ENCODE peak calls at places on chromosome 2, in five cellular contexts. X is GM23338; R is CD8-positive, alpha-beta T cell; Z is fibroblast of lung; C is Peyer's patch. M is an unnamed sample. For H3K36me3, the result is how much of the 10 kb centered on the place peaks cover.

GRCh38 chr2:23402205-23402740 is 17.3 kb downstream of the KLHL29 start:
- DNase-seq in X (no peak), Z (no peak), C (no peak), R (no peak), M (no peak)

GRCh38 chr2:84846041-84846663 is 34.7 kb downstream of the TRABD2A start:
- DNase-seq in Z (peak), X (no peak), R (peak), C (peak), M (no peak)

GRCh38 chr2:133568172-133568571 is at the start of gene NCKAP5:
- DNase-seq in X (peak), R (no peak), C (no peak), Z (peak), M (no peak)

GRCh38 chr2:212858496-212858895 is 292.9 kb downstream of the IKZF2 start:
- DNase-seq in R (no peak), Z (peak), C (no peak), X (no peak), M (no peak)

GRCh38 chr2:240231838-240232244 is 91.4 kb upstream of the OTOS start:
- DNase-seq in X (no peak), C (no peak), Z (no peak), R (peak), M (no peak)

GRCh38 chr2:1231664-1232063 is 181.6 kb upstream of the TPO start:
- DNase-seq in R (no peak), C (no peak), X (no peak), Z (no peak), M (no peak)

GRCh38 chr2:21642647-21643046 is 518.9 kb downstream of the TDRD15 start:
- DNase-seq in X (no peak), R (no peak), Z (peak), C (no peak), M (peak)

GRCh38 chr2:57890993-57891688 is 155.5 kb upstream of the VRK2 start:
- DNase-seq in R (no peak), C (no peak), X (no peak), Z (peak), M (no peak)

GRCh38 chr2:37344453-37345361 is at the start of gene QPCT:
- DNase-seq in R (peak), Z (peak), X (peak), C (peak), M (peak)

GRCh38 chr2:218217366-218218309 is 649 bp downstream of the ARPC2 start:
- DNase-seq in Z (peak), X (peak), C (peak), R (peak), M (peak)

DNA sequence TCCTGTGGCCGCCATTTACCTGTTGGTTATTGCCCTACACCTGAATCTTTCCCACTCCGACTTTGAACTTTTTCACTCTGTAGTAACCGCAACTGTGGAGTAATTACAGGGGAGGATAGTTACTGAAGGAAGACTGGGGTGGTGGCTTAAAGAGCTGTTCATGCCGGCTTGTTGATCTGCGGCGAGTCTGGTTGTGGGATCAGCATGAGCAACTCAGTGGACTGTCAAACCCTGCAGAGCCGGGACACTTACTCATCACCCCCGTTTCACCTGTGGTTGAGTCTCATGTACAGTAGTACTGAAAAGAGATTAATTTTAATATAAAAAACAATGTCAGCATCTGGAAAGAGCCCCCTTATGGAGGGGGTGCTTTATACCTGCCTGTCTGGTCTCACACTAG is 2.1 kb downstream of the ASB1 start:
- DNase-seq in Z (peak), X (no peak), R (no peak), C (no peak), M (no peak)
- H3K4me3 ChIP-seq in Z (peak), X (no peak), R (no peak), C (no peak), M (no peak)

GRCh38 chr2:48457227-48457626 is 72.7 kb upstream of the STON1 start:
- DNase-seq in C (no peak), Z (no peak), X (no peak), R (no peak), M (no peak)
- H3K36me3 ChIP-seq in C (under half), Z (under half), X (under half), R (under half), M (under half)

DNA sequence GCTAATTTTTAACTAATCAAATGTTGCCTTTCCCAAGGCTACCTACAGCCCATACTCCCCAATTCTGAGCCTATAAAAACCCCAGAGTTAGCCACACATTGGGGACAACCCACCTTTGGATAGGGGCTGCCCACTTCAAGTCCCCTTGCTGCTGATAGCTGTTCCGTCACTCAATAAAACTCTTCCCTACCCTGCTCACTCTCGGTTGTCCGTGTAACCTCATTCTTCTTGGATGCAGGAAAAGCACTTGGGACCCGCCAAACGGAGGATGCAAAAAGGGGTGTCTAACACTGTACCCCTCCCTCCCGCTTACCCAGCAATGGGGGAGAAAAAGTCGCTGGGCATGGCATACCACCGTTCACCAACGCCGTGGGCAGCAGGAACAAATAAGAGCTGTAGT is 12.2 kb downstream of the IWS1 start:
- DNase-seq in R (no peak), X (no peak), Z (no peak), C (no peak), M (no peak)
- H3K4me3 ChIP-seq in R (no peak), X (peak), Z (no peak), C (no peak), M (no peak)

GRCh38 chr2:26672112-26672817 is 20.3 kb upstream of the KCNK3 start:
- DNase-seq in Z (no peak), R (no peak), C (no peak), X (peak), M (peak)

GRCh38 chr2:26670171-26670570 is 22.4 kb upstream of the KCNK3 start:
- DNase-seq in C (no peak), X (no peak), R (no peak), Z (peak), M (no peak)

GRCh38 chr2:26671691-26672090 is 20.8 kb upstream of the KCNK3 start:
- DNase-seq in C (no peak), X (no peak), Z (no peak), R (no peak), M (no peak)

GRCh38 chr2:26669099-26669498 is 23.4 kb upstream of the KCNK3 start:
- DNase-seq in Z (no peak), C (no peak), X (no peak), R (no peak), M (no peak)

GRCh38 chr2:26670931-26671460 is 21.5 kb upstream of the KCNK3 start:
- DNase-seq in C (no peak), R (no peak), X (no peak), Z (no peak), M (no peak)
- H3K36me3 ChIP-seq in C (under half), R (under half), X (under half), Z (under half), M (under half)

M was measured in H7.